ENCODE peak calls at places on chromosomes 1 and 21, in six cellular contexts. One of them, this sample, is unnamed.

GRCh38 chr1:29991815-29992214 is 731.6 kb downstream of the MATN1 start:
- DNase-seq in esophagus muscularis mucosa: no peak
- DNase-seq in cardiac muscle cell: no peak
- DNase-seq in psoas muscle: no peak
- DNase-seq in foreskin fibroblast: no peak
- DNase-seq in GM12865: no peak
- DNase-seq in this sample: no peak

GRCh38 chr1:207858806-207859205 is 52.1 kb downstream of the CD34 start:
- DNase-seq in esophagus muscularis mucosa: no peak
- DNase-seq in cardiac muscle cell: no peak
- DNase-seq in psoas muscle: no peak
- DNase-seq in foreskin fibroblast: no peak
- DNase-seq in GM12865: no peak
- DNase-seq in this sample: no peak

GRCh38 chr1:158145173-158145719 is 35.4 kb upstream of the CD1D start:
- DNase-seq in esophagus muscularis mucosa: no peak
- DNase-seq in cardiac muscle cell: no peak
- DNase-seq in psoas muscle: peak
- DNase-seq in foreskin fibroblast: peak
- DNase-seq in GM12865: no peak
- DNase-seq in this sample: no peak

GRCh38 chr1:230868736-230869385 is 540 bp upstream of the C1orf198 start:
- DNase-seq in esophagus muscularis mucosa: no peak
- DNase-seq in cardiac muscle cell: peak
- DNase-seq in psoas muscle: peak
- DNase-seq in foreskin fibroblast: peak
- DNase-seq in GM12865: peak
- DNase-seq in this sample: no peak

GRCh38 chr1:151342562-151342961 is 4.5 kb downstream of the RFX5 start:
- DNase-seq in esophagus muscularis mucosa: no peak
- DNase-seq in cardiac muscle cell: no peak
- DNase-seq in psoas muscle: no peak
- DNase-seq in foreskin fibroblast: no peak
- DNase-seq in GM12865: no peak
- DNase-seq in this sample: no peak

GRCh38 chr21:15592957-15593356 is 136.8 kb upstream of the USP25 start:
- DNase-seq in esophagus muscularis mucosa: no peak
- DNase-seq in cardiac muscle cell: no peak
- DNase-seq in psoas muscle: no peak
- DNase-seq in foreskin fibroblast: no peak
- DNase-seq in GM12865: no peak
- DNase-seq in this sample: no peak

GRCh38 chr1:83114136-83114834 is 884.6 kb downstream of the TTLL7 start:
- DNase-seq in esophagus muscularis mucosa: no peak
- DNase-seq in cardiac muscle cell: no peak
- DNase-seq in psoas muscle: no peak
- DNase-seq in foreskin fibroblast: no peak
- DNase-seq in GM12865: no peak
- DNase-seq in this sample: no peak

GRCh38 chr1:18701183-18701582 is 70.5 kb downstream of the PAX7 start:
- DNase-seq in esophagus muscularis mucosa: no peak
- DNase-seq in cardiac muscle cell: no peak
- DNase-seq in psoas muscle: no peak
- DNase-seq in foreskin fibroblast: no peak
- DNase-seq in GM12865: no peak
- DNase-seq in this sample: no peak

GRCh38 chr21:45974073-45975016 is 7.2 kb upstream of the COL6A1 start:
- DNase-seq in esophagus muscularis mucosa: no peak
- DNase-seq in cardiac muscle cell: no peak
- DNase-seq in psoas muscle: peak
- DNase-seq in foreskin fibroblast: peak
- DNase-seq in GM12865: no peak
- DNase-seq in this sample: no peak

GRCh38 chr1:244451951-244452795 is 464 bp upstream of the ADSS2 start:
- DNase-seq in esophagus muscularis mucosa: peak
- DNase-seq in cardiac muscle cell: peak
- DNase-seq in psoas muscle: peak
- DNase-seq in foreskin fibroblast: peak
- DNase-seq in GM12865: peak
- DNase-seq in this sample: peak

DNA sequence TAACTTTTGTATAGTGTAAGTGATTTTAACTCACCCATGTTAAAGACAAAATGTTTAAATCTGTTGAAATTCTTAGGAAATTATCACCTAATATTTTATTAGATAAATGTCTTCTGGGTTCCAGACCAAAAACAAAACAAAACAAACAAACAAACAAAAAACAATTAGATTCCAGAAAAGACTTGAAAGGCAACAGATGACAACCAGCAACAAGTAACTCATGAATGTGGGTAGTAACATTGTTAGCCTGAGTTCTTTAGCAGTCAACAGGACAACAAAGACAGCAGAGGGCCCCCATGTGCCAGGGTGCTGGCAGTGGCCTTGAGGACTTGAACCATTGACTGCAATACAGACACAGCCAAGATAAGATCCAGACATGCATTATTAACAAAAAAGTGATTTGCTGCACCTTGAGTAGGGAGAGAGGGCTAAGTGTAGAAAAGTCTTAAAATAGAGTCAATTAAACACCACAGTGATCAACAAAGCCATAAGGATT is 2.4 kb upstream of the CD247 start:
- DNase-seq in esophagus muscularis mucosa: no peak
- DNase-seq in cardiac muscle cell: no peak
- DNase-seq in psoas muscle: no peak
- DNase-seq in foreskin fibroblast: no peak
- DNase-seq in GM12865: no peak
- DNase-seq in this sample: no peak
- TF ChIP-seq CTCF in esophagus muscularis mucosa: no peak
- TF ChIP-seq CTCF in cardiac muscle cell: no peak
- TF ChIP-seq CTCF in psoas muscle: no peak
- TF ChIP-seq CTCF in foreskin fibroblast: no peak
- TF ChIP-seq CTCF in GM12865: no peak
- TF ChIP-seq CTCF in this sample: no peak

DNA sequence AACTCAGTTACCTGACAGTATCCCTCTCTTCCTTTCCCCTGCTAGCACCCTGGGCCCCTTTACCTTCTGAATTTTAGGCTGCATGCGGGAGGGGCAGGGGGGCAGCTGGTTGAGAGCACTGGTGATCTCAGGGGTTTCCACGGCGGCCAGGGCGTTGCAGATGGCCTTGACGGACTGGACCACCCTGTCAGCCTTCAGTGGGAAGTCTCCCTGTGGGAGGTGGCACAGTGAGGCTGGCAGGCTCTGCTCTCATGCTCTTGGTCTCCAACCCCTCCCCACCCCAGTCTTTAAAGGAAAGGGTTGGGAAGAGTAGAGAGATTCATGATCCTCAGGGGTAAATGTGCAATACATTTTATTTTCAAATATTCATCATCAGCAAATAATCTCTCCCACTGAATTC is 36.9 kb downstream of the PIK3C2B start:
- DNase-seq in esophagus muscularis mucosa: no peak
- DNase-seq in cardiac muscle cell: no peak
- DNase-seq in psoas muscle: no peak
- DNase-seq in foreskin fibroblast: no peak
- DNase-seq in GM12865: no peak
- DNase-seq in this sample: no peak
- H3K4me3 ChIP-seq in esophagus muscularis mucosa: no peak
- H3K4me3 ChIP-seq in cardiac muscle cell: no peak
- H3K4me3 ChIP-seq in psoas muscle: no peak
- H3K4me3 ChIP-seq in foreskin fibroblast: no peak
- H3K4me3 ChIP-seq in GM12865: no peak
- H3K4me3 ChIP-seq in this sample: no peak

DNA sequence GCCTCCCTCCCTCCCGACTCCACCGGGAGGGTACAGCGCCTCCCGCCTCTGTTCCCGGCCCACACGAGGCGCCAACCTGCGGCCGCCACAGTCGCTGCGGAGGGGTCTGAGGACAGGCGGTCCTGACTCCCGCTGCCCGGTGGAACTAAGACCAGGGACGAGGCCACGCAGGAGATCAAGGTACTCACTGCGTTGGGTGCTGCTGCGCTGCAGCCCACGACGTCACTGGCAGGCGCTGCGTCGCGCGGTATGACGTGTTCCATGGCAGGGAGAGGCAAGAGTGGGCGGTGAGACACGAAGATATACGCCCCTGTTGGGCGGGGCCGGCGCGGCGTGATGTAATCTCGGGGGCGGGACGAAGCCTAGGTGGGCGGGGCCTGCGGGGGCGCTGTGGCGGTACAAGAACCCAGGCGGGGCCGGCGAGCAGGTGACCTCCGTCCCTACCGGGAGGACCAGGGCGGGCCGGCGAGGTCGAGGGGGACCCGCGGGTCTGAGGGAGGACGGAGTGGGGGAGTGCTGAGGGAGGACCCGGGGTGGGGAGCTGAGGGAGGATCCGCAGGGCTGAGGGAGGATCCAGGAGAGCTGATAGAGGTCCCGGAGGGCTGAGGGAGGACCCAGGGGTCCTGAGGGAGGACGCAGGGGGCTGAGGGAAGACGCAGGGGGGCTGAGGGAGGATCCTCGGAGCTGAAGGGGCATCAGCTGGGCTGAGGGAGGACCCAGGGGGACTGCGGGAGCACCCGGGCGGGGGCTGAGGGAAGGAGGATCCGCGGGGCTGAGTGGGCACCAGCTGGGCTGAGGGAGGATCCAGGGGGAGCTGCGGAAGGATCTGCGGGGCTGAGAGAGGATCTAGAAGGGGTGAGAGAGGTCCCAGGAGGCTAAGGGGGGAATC is at the start of gene MRPL55:
- DNase-seq in esophagus muscularis mucosa: peak
- DNase-seq in cardiac muscle cell: peak
- DNase-seq in psoas muscle: peak
- DNase-seq in foreskin fibroblast: peak
- DNase-seq in GM12865: peak
- DNase-seq in this sample: peak
- TF ChIP-seq CTCF in esophagus muscularis mucosa: peak
- TF ChIP-seq CTCF in cardiac muscle cell: no peak
- TF ChIP-seq CTCF in psoas muscle: peak
- TF ChIP-seq CTCF in foreskin fibroblast: no peak
- TF ChIP-seq CTCF in GM12865: no peak
- TF ChIP-seq CTCF in this sample: no peak

GRCh38 chr1:223887724-223888428 is 42.1 kb upstream of the TP53BP2 start:
- DNase-seq in esophagus muscularis mucosa: no peak
- DNase-seq in cardiac muscle cell: peak
- DNase-seq in psoas muscle: peak
- DNase-seq in foreskin fibroblast: peak
- DNase-seq in GM12865: peak
- DNase-seq in this sample: peak
- H3K4me3 ChIP-seq in esophagus muscularis mucosa: no peak
- H3K4me3 ChIP-seq in cardiac muscle cell: no peak
- H3K4me3 ChIP-seq in psoas muscle: peak
- H3K4me3 ChIP-seq in foreskin fibroblast: peak
- H3K4me3 ChIP-seq in GM12865: no peak
- H3K4me3 ChIP-seq in this sample: peak

GRCh38 chr1:20834780-20835179 is 47.7 kb upstream of the HP1BP3 start:
- DNase-seq in esophagus muscularis mucosa: no peak
- DNase-seq in cardiac muscle cell: no peak
- DNase-seq in psoas muscle: no peak
- DNase-seq in foreskin fibroblast: no peak
- DNase-seq in GM12865: no peak
- DNase-seq in this sample: no peak
- TF ChIP-seq CTCF in esophagus muscularis mucosa: no peak
- TF ChIP-seq CTCF in cardiac muscle cell: no peak
- TF ChIP-seq CTCF in psoas muscle: no peak
- TF ChIP-seq CTCF in foreskin fibroblast: no peak
- TF ChIP-seq CTCF in GM12865: no peak
- TF ChIP-seq CTCF in this sample: no peak

GRCh38 chr1:37034301-37035013 is at the start of gene GRIK3:
- DNase-seq in esophagus muscularis mucosa: no peak
- DNase-seq in cardiac muscle cell: peak
- DNase-seq in psoas muscle: no peak
- DNase-seq in foreskin fibroblast: peak
- DNase-seq in GM12865: no peak
- DNase-seq in this sample: no peak
- H3K4me3 ChIP-seq in esophagus muscularis mucosa: peak
- H3K4me3 ChIP-seq in cardiac muscle cell: peak
- H3K4me3 ChIP-seq in psoas muscle: no peak
- H3K4me3 ChIP-seq in foreskin fibroblast: no peak
- H3K4me3 ChIP-seq in GM12865: no peak
- H3K4me3 ChIP-seq in this sample: no peak

GRCh38 chr1:236700903-236701302 is 14.6 kb downstream of the ACTN2 start:
- DNase-seq in esophagus muscularis mucosa: no peak
- DNase-seq in cardiac muscle cell: peak
- DNase-seq in psoas muscle: no peak
- DNase-seq in foreskin fibroblast: no peak
- DNase-seq in GM12865: no peak
- DNase-seq in this sample: no peak

GRCh38 chr1:236699366-236699765 is 13.1 kb downstream of the ACTN2 start:
- DNase-seq in esophagus muscularis mucosa: peak
- DNase-seq in cardiac muscle cell: peak
- DNase-seq in psoas muscle: no peak
- DNase-seq in foreskin fibroblast: no peak
- DNase-seq in GM12865: no peak
- DNase-seq in this sample: no peak

GRCh38 chr1:236701782-236702181 is 15.5 kb downstream of the ACTN2 start:
- DNase-seq in esophagus muscularis mucosa: no peak
- DNase-seq in cardiac muscle cell: peak
- DNase-seq in psoas muscle: no peak
- DNase-seq in foreskin fibroblast: no peak
- DNase-seq in GM12865: no peak
- DNase-seq in this sample: no peak

GRCh38 chr1:236705771-236706565 is 19.7 kb downstream of the ACTN2 start:
- DNase-seq in esophagus muscularis mucosa: no peak
- DNase-seq in cardiac muscle cell: peak
- DNase-seq in psoas muscle: no peak
- DNase-seq in foreskin fibroblast: no peak
- DNase-seq in GM12865: no peak
- DNase-seq in this sample: no peak

GRCh38 chr1:236702995-236703394 is 16.7 kb downstream of the ACTN2 start:
- DNase-seq in esophagus muscularis mucosa: peak
- DNase-seq in cardiac muscle cell: peak
- DNase-seq in psoas muscle: no peak
- DNase-seq in foreskin fibroblast: no peak
- DNase-seq in GM12865: no peak
- DNase-seq in this sample: no peak
- TF ChIP-seq CTCF in esophagus muscularis mucosa: no peak
- TF ChIP-seq CTCF in cardiac muscle cell: no peak
- TF ChIP-seq CTCF in psoas muscle: no peak
- TF ChIP-seq CTCF in foreskin fibroblast: no peak
- TF ChIP-seq CTCF in GM12865: no peak
- TF ChIP-seq CTCF in this sample: no peak

GRCh38 chr1:52633291-52633754 is 355 bp downstream of the SHISAL2A start:
- DNase-seq in esophagus muscularis mucosa: no peak
- DNase-seq in cardiac muscle cell: peak
- DNase-seq in psoas muscle: peak
- DNase-seq in foreskin fibroblast: peak
- DNase-seq in GM12865: peak
- DNase-seq in this sample: no peak
- H3K4me3 ChIP-seq in esophagus muscularis mucosa: peak
- H3K4me3 ChIP-seq in cardiac muscle cell: peak
- H3K4me3 ChIP-seq in psoas muscle: peak
- H3K4me3 ChIP-seq in foreskin fibroblast: peak
- H3K4me3 ChIP-seq in GM12865: peak
- H3K4me3 ChIP-seq in this sample: peak

This sample was measured in retinal pigment epithelial cell.